ENCODE peak calls at places on chromosomes 7 and 10, in nine cellular contexts. T, M, G, K, I, V, Q, Y and D are unnamed samples.

GRCh38 chr7:128100949-128101713 is 69.9 kb upstream of the LRRC4 start:
- DNase-seq in K (no peak), V (no peak), T (no peak), G (no peak), Q (no peak), M (no peak), Y (no peak), I (no peak), D (no peak)

GRCh38 chr10:67520924-67521520 is 175.0 kb downstream of the CTNNA3 start:
- DNase-seq in T (peak; percentile 42), K (peak; percentile 15), Y (peak; percentile 65), G (peak; percentile 46), M (peak; percentile 58), Q (peak; percentile 10), I (peak; percentile 33), V (peak; percentile 27), D (peak; percentile 14)

GRCh38 chr7:37993060-37993501 is 72.6 kb downstream of the EPDR1 start:
- DNase-seq in M (no peak), Y (no peak), V (no peak), T (no peak), G (no peak), Q (no peak), I (no peak), K (no peak), D (no peak)

GRCh38 chr7:2757904-2758672 is 70.1 kb downstream of the AMZ1 start:
- DNase-seq in Q (no peak), Y (peak; percentile 97), K (no peak), V (peak; percentile 85), T (no peak), M (peak; percentile 99), I (peak; percentile 94), G (no peak), D (no peak)

GRCh38 chr7:133139350-133139749 is 57.5 kb upstream of the CHCHD3 start:
- DNase-seq in Q (no peak), M (peak; percentile 52), G (no peak), T (peak; percentile 58), I (no peak), V (peak; percentile 81), K (no peak), Y (peak; percentile 50), D (no peak)

GRCh38 chr10:77325233-77325537 is 312.4 kb downstream of the KCNMA1 start:
- DNase-seq in T (no peak), Q (no peak), Y (no peak), G (no peak), V (no peak), M (no peak), I (no peak), K (no peak), D (peak; percentile 63)

GRCh38 chr10:94420998-94421397 is 18.7 kb downstream of the TBC1D12 start:
- DNase-seq in M (no peak), V (no peak), K (no peak), T (no peak), G (no peak), Q (no peak), Y (no peak), I (no peak), D (no peak)

GRCh38 chr10:93083743-93084539 is 10.2 kb downstream of the CYP26A1 start:
- DNase-seq in M (no peak), I (no peak), T (no peak), Q (no peak), K (no peak), Y (no peak), G (no peak), V (no peak), D (no peak)

GRCh38 chr7:74380720-74381119 is 73.0 kb upstream of the GTF2IRD1 start:
- DNase-seq in Y (no peak), V (no peak), M (no peak), I (no peak), K (no peak), Q (no peak), T (no peak), G (no peak), D (no peak)

GRCh38 chr7:23471090-23471859 is 984 bp upstream of the IGF2BP3 start:
- DNase-seq in Q (peak; percentile 16), V (peak; percentile 91), Y (peak; percentile 92), K (peak; percentile 84), M (peak; percentile 37), I (no peak), G (peak; percentile 24), T (peak; percentile 92), D (peak; percentile 93)

GRCh38 chr7:108135446-108136190 is 5.5 kb upstream of the LAMB4 start:
- DNase-seq in G (peak; percentile 31), M (no peak), Y (no peak), T (no peak), Q (no peak), V (no peak), K (peak; percentile 7), I (no peak), D (no peak)

GRCh38 chr10:80552151-80552646 is 14.5 kb downstream of the SH2D4B start:
- DNase-seq in G (no peak), V (peak; percentile 20), Q (no peak), T (no peak), M (no peak), I (no peak), Y (no peak), K (no peak), D (no peak)

GRCh38 chr10:31404640-31405039 is 85.6 kb downstream of the ZEB1 start:
- DNase-seq in T (no peak), M (peak; percentile 41), I (no peak), Y (no peak), G (no peak), Q (no peak), K (no peak), V (no peak), D (no peak)

GRCh38 chr10:101565936-101566332 is 22.1 kb downstream of the POLL start:
- DNase-seq in Q (no peak), M (no peak), Y (no peak), V (no peak), G (no peak), T (no peak), I (no peak), K (no peak), D (no peak)

GRCh38 chr10:59108296-59108695 is 68.1 kb upstream of the PHYHIPL start:
- DNase-seq in G (no peak), K (no peak), I (no peak), M (no peak), Y (no peak), V (no peak), Q (no peak), T (no peak), D (no peak)

GRCh38 chr7:149817836-149818535 is 20.2 kb upstream of the ZNF862 start:
- DNase-seq in Q (no peak), T (no peak), Y (no peak), G (no peak), V (no peak), M (no peak), K (no peak), I (no peak), D (no peak)

GRCh38 chr7:49776994-49777393 is 3.6 kb downstream of the VWC2 start:
- DNase-seq in V (peak; percentile 66), Q (no peak), M (no peak), K (no peak), T (peak; percentile 63), I (no peak), G (no peak), Y (peak; percentile 20), D (no peak)

GRCh38 chr10:12067336-12067735 is 1.4 kb upstream of the DHTKD1 start:
- DNase-seq in M (peak; percentile 88), Y (peak; percentile 27), K (no peak), V (no peak), Q (no peak), T (no peak), G (no peak), I (no peak), D (no peak)

GRCh38 chr7:40194743-40195142 is 59.9 kb downstream of the SUGCT start:
- DNase-seq in T (no peak), Y (no peak), M (peak; percentile 36), I (no peak), G (no peak), V (no peak), Q (no peak), K (no peak), D (no peak)

GRCh38 chr7:129657363-129657762 is 45.8 kb downstream of the NRF1 start:
- DNase-seq in V (no peak), M (no peak), Q (no peak), T (no peak), Y (no peak), K (no peak), G (no peak), I (no peak), D (no peak)

GRCh38 chr10:112658900-112659328 is 211.9 kb downstream of the VTI1A start:
- DNase-seq in G (no peak), K (no peak), I (no peak), V (peak; percentile 15), M (peak; percentile 62), Y (peak; percentile 72), Q (no peak), T (no peak), D (no peak)

GRCh38 chr7:130273081-130273699 is 6.5 kb downstream of the CPA2 start:
- DNase-seq in Y (no peak), G (peak; percentile 41), T (peak; percentile 67), K (no peak), V (peak; percentile 95), M (peak; percentile 27), Q (no peak), I (no peak), D (peak; percentile 97)

GRCh38 chr7:135490783-135491182 is 19.1 kb downstream of the CNOT4 start:
- DNase-seq in T (no peak), G (no peak), Y (peak; percentile 37), M (peak; percentile 62), Q (no peak), I (no peak), V (no peak), K (no peak), D (no peak)

GRCh38 chr10:124152139-124152780 is 58.9 kb upstream of the CHST15 start:
- DNase-seq in G (no peak), Y (peak; percentile 81), M (peak; percentile 89), V (peak; percentile 66), T (no peak), K (no peak), Q (no peak), I (peak; percentile 73), D (no peak)

GRCh38 chr7:101507791-101508252 is 121.3 kb downstream of the MYL10 start:
- DNase-seq in T (peak; percentile 80), K (peak; percentile 26), I (peak; percentile 47), Y (peak; percentile 84), M (peak; percentile 67), Q (no peak), G (peak; percentile 45), V (peak; percentile 88), D (peak; percentile 77)

GRCh38 chr7:86600506-86601290 is 43.0 kb upstream of the GRM3 start:
- DNase-seq in K (no peak), V (peak; percentile 21), Y (no peak), T (no peak), M (no peak), Q (no peak), G (no peak), I (no peak), D (no peak)

GRCh38 chr7:142603870-142604448 is 145.3 kb upstream of the PRSS1 start:
- DNase-seq in Q (peak; percentile 43), G (peak; percentile 67), T (peak; percentile 62), I (peak; percentile 64), V (no peak), M (peak; percentile 66), Y (peak; percentile 66), K (peak; percentile 60), D (peak; percentile 72)

GRCh38 chr10:20396168-20396567 is 500.9 kb downstream of the NEBL start:
- DNase-seq in I (no peak), G (no peak), Y (no peak), T (no peak), M (no peak), Q (no peak), V (no peak), K (no peak), D (no peak)

GRCh38 chr7:77980087-77980713 is 181.6 kb downstream of the PHTF2 start:
- DNase-seq in I (no peak), K (no peak), T (no peak), V (no peak), Q (no peak), G (no peak), M (no peak), Y (no peak), D (no peak)

GRCh38 chr10:5964736-5965135 is 12.6 kb downstream of the IL15RA start:
- DNase-seq in V (no peak), G (no peak), K (no peak), Y (no peak), T (no peak), Q (no peak), M (no peak), I (no peak), D (no peak)

GRCh38 chr7:150417863-150418262 is 32.6 kb upstream of the GIMAP8 start:
- DNase-seq in V (no peak), Q (no peak), T (no peak), M (no peak), I (no peak), Y (no peak), K (no peak), G (no peak), D (no peak)